ENCODE peak calls at places on chromosomes 16 and 17, in four cellular contexts. A is prostate gland, F is body of pancreas, M is tibial nerve. Y is an unnamed sample. For H3K4me1, the result is how much of the 10 kb centered on the place peaks cover.

GRCh38 chr16:29835926-29836325 is 15.7 kb downstream of the MVP start:
- DNase-seq in A (no peak), F (no peak), M (no peak), Y (no peak)

GRCh38 chr16:71927787-71928186 is 32.5 kb downstream of the IST1 start:
- DNase-seq in A (no peak), F (no peak), M (no peak), Y (no peak)

GRCh38 chr17:2366747-2367494 is 29.6 kb downstream of the SGSM2 start:
- DNase-seq in A (no peak), F (no peak), M (no peak), Y (no peak)

GRCh38 chr17:57084802-57085447 is at the start of gene AKAP1:
- DNase-seq in A (peak), F (peak), M (peak), Y (peak)

GRCh38 chr16:75506567-75506966 is 11.3 kb upstream of the CHST6 start:
- DNase-seq in A (no peak), F (no peak), M (peak), Y (no peak)

GRCh38 chr16:85777583-85778310 is 21.6 kb downstream of the EMC8 start:
- DNase-seq in A (peak), F (no peak), M (no peak), Y (no peak)

GRCh38 chr17:20151174-20151573 is 142.0 kb downstream of the SPECC1 start:
- DNase-seq in A (no peak), F (no peak), M (no peak), Y (no peak)

GRCh38 chr16:84754353-84754856 is 54.6 kb downstream of the USP10 start:
- DNase-seq in A (peak), F (peak), M (peak), Y (peak)

GRCh38 chr17:43875476-43876147 is 28.6 kb downstream of the CD300LG start:
- DNase-seq in A (no peak), F (no peak), M (no peak), Y (no peak)

GRCh38 chr17:7336240-7337175 is at the start of gene ACAP1:
- DNase-seq in A (no peak), F (no peak), M (no peak), Y (no peak)

GRCh38 chr17:34609210-34609609 is 29.8 kb downstream of the TMEM132E start:
- DNase-seq in A (no peak), F (no peak), M (no peak), Y (no peak)

GRCh38 chr17:35786941-35787432 is 8.5 kb downstream of the MMP28 start:
- DNase-seq in A (no peak), F (no peak), M (no peak), Y (no peak)

GRCh38 chr17:50219345-50219744 is 17.9 kb upstream of the COL1A1 start:
- DNase-seq in A (no peak), F (no peak), M (no peak), Y (no peak)

GRCh38 chr16:31365131-31365865 is 10.3 kb downstream of the ITGAX start:
- DNase-seq in A (no peak), F (no peak), M (no peak), Y (no peak)

GRCh38 chr17:10762037-10762436 is 32.2 kb upstream of the TMEM220 start:
- DNase-seq in A (no peak), F (no peak), M (no peak), Y (no peak)

GRCh38 chr16:61818850-61819249 is 217.4 kb downstream of the CDH8 start:
- DNase-seq in A (no peak), F (no peak), M (no peak), Y (no peak)

GRCh38 chr17:58332720-58333395 is 4.3 kb upstream of the TSPOAP1 start:
- DNase-seq in A (no peak), F (no peak), M (no peak), Y (no peak)

GRCh38 chr16:3640207-3640606 is 14.3 kb upstream of the DNASE1 start:
- DNase-seq in A (no peak), F (no peak), M (no peak), Y (no peak)

GRCh38 chr16:70162041-70162451 is 11.5 kb upstream of the CLEC18C start:
- DNase-seq in A (no peak), F (no peak), M (no peak), Y (no peak)

GRCh38 chr17:61904094-61904710 is 23.6 kb downstream of the INTS2 start:
- DNase-seq in A (no peak), F (no peak), M (no peak), Y (no peak)

GRCh38 chr17:46764335-46764708 is 54.2 kb downstream of the WNT3 start:
- DNase-seq in A (no peak), F (no peak), M (no peak), Y (no peak)

GRCh38 chr17:1989135-1989534 is 36.0 kb downstream of the RTN4RL1 start:
- DNase-seq in A (no peak), F (no peak), M (peak), Y (peak)

GRCh38 chr17:46894476-46895151 is 28.3 kb upstream of the GOSR2 start:
- DNase-seq in A (no peak), F (peak), M (no peak), Y (no peak)

GRCh38 chr16:27268376-27269299 is at the start of gene NSMCE1:
- DNase-seq in A (peak), F (peak), M (peak), Y (peak)

GRCh38 chr17:33292184-33292980 is 713 bp downstream of the ASIC2 start:
- DNase-seq in A (no peak), F (no peak), M (no peak), Y (no peak)

GRCh38 chr17:42422958-42423712 is at the start of gene CAVIN1:
- DNase-seq in A (peak), F (peak), M (peak), Y (peak)

GRCh38 chr16:86955136-86955890 is 361.9 kb downstream of the C16orf95 start:
- DNase-seq in A (no peak), F (no peak), M (no peak), Y (no peak)

GRCh38 chr17:41494524-41494923 is 4.8 kb upstream of the KRT36 start:
- DNase-seq in A (no peak), F (no peak), M (no peak), Y (no peak)

GRCh38 chr17:74852237-74853047 is 7.2 kb downstream of the GRIN2C start:
- DNase-seq in A (no peak), F (peak), M (no peak), Y (no peak)
- TF ChIP-seq CTCF in A (no peak), F (no peak), M (no peak), Y (no peak)

GRCh38 chr17:77879226-77879895 is 79.1 kb upstream of the TNRC6C start:
- DNase-seq in A (no peak), F (no peak), M (no peak), Y (no peak)
- H3K4me1 ChIP-seq in A (under half), F (under half), M (under half), Y (under half)

DNA sequence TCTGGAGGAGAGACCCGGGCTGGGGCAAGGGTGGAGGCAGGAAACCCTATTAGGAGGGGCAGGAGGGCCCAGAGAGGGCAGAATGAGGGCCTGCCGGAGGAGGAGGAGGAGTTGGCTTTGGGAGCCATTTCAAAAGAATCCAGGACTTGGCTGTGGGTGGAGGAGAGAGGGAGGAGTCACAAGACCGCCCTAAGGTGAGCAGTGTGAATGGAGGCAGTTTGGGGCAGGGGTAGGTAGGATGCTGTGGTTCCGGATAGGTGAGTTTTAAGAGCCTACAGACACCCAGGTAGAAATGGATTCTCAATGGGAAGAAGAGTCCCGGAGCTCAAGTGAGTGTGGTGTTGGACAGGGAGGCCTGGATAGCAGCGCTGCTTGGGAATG is 80.3 kb downstream of the ARHGAP23 start:
- DNase-seq in A (no peak), F (no peak), M (no peak), Y (no peak)
- TF ChIP-seq POLR2A in A (no peak), F (no peak), M (no peak), Y (no peak)

GRCh38 chr16:50612849-50613198 is 64.6 kb downstream of the NKD1 start:
- DNase-seq in A (no peak), F (no peak), M (no peak), Y (no peak)

GRCh38 chr16:50610331-50611262 is 62.4 kb downstream of the NKD1 start:
- DNase-seq in A (no peak), F (no peak), M (no peak), Y (no peak)

GRCh38 chr16:50611995-50612848 is 64.0 kb downstream of the NKD1 start:
- DNase-seq in A (no peak), F (no peak), M (no peak), Y (no peak)

GRCh38 chr16:50613281-50613991 is 65.2 kb downstream of the NKD1 start:
- DNase-seq in A (peak), F (no peak), M (no peak), Y (peak)

DNA sequence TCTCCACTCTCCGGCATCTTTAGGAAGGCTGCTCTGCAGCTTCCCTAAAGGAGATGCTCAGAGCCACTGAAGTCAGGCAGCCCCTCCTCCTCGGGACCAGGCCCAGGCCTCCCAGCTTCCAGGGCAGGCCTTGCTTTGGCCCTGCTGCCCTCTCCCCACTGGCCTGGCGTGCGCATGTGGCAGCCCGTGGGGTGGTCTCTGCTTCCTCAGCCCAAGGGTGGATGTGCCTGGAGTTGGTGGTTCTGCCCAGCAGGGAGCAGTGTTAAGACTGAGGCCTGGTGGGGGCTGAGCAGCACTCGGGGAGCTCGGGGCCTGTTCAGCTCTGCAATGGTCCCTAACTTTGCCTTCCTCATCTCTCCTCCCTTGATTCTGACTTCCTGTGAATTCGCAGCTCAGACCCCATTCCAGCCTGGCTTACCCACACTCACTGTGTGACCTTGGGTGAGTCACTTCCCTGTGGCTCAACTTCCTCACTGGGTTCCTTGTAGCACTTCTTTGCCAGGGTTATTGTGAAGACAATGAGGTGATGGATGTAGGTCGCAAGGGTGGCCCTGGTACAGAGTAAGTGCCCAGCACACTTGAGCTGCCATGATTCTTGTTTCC is 63.2 kb downstream of the NKD1 start:
- DNase-seq in A (no peak), F (no peak), M (no peak), Y (no peak)
- TF ChIP-seq CTCF in A (no peak), F (no peak), M (no peak), Y (no peak)

GRCh38 chr16:88923450-88923849 is 53.6 kb downstream of the CBFA2T3 start:
- DNase-seq in A (no peak), F (no peak), M (no peak), Y (no peak)
- H3K4me1 ChIP-seq in A (under half), F (half or more), M (under half), Y (under half)

GRCh38 chr17:55391764-55392467 is 29.7 kb downstream of the MMD start:
- DNase-seq in A (no peak), F (no peak), M (no peak), Y (no peak)
- TF ChIP-seq POLR2A in A (no peak), F (no peak), M (no peak), Y (no peak)

GRCh38 chr17:60305141-60305540 is 86.8 kb downstream of the USP32 start:
- DNase-seq in A (no peak), F (no peak), M (no peak), Y (no peak)
- TF ChIP-seq CTCF in A (no peak), F (no peak), M (no peak), Y (no peak)

GRCh38 chr17:82524540-82524939 is 5.0 kb downstream of the FOXK2 start:
- DNase-seq in A (no peak), F (no peak), M (no peak), Y (no peak)
- H3K4me1 ChIP-seq in A (under half), F (half or more), M (under half), Y (under half)